ENCODE peak calls at places on chromosome 2, in nine cellular contexts. B is cardiac muscle cell; I is brain microvascular endothelial cell; Q is pancreas; T is bronchial epithelial cell; G is body of pancreas; U is stomach; A is CD4-positive, alpha-beta memory T cell; J is neural progenitor cell. R is an unnamed sample.

GRCh38 chr2:231877533-231878456 is 48.4 kb downstream of the NPPC start:
- DNase-seq in B (peak; percentile 6), I (peak; percentile 65), Q (peak; percentile 44), T (peak; percentile 86), G (peak; percentile 57), U (no peak), A (no peak), J (peak; percentile 32), R (peak; percentile 64)

GRCh38 chr2:11827547-11827946 is 81.1 kb downstream of the LPIN1 start:
- DNase-seq in B (no peak), I (no peak), Q (no peak), T (no peak), G (no peak), U (no peak), A (no peak), J (no peak), R (no peak)

GRCh38 chr2:26687328-26687727 is 5.2 kb upstream of the KCNK3 start:
- DNase-seq in B (no peak), I (no peak), Q (no peak), T (peak; percentile 25), G (peak; percentile 62), U (no peak), A (no peak), J (no peak), R (peak; percentile 44)

GRCh38 chr2:48107326-48107925 is 201.1 kb upstream of the FBXO11 start:
- DNase-seq in B (no peak), I (peak; percentile 70), Q (no peak), T (peak; percentile 84), G (no peak), U (no peak), A (no peak), J (no peak), R (no peak)

GRCh38 chr2:84427235-84428138 is 31.6 kb downstream of the SUCLG1 start:
- DNase-seq in B (no peak), I (no peak), Q (no peak), T (peak; percentile 20), G (no peak), U (no peak), A (no peak), J (no peak), R (no peak)

GRCh38 chr2:12714391-12715221 is 2.1 kb upstream of the TRIB2 start:
- DNase-seq in B (no peak), I (no peak), Q (peak; percentile 52), T (peak; percentile 77), G (no peak), U (no peak), A (no peak), J (no peak), R (no peak)

GRCh38 chr2:200590090-200590489 is 4.3 kb downstream of the AOX1 start:
- DNase-seq in B (no peak), I (no peak), Q (no peak), T (no peak), G (peak; percentile 31), U (no peak), A (no peak), J (no peak), R (no peak)

GRCh38 chr2:132497591-132497990 is 81.0 kb downstream of the GPR39 start:
- DNase-seq in B (no peak), I (no peak), Q (no peak), T (peak; percentile 58), G (no peak), U (no peak), A (no peak), J (no peak), R (no peak)

GRCh38 chr2:130768191-130768855 is 13.0 kb downstream of the AMER3 start:
- DNase-seq in B (no peak), I (no peak), Q (no peak), T (no peak), G (no peak), U (no peak), A (no peak), J (no peak), R (no peak)

GRCh38 chr2:211085056-211085680 is 528.8 kb downstream of the CPS1 start:
- DNase-seq in B (peak; percentile 42), I (peak; percentile 22), Q (no peak), T (peak; percentile 49), G (peak; percentile 12), U (no peak), A (no peak), J (peak; percentile 57), R (no peak)

GRCh38 chr2:222242532-222242931 is 56.3 kb downstream of the PAX3 start:
- DNase-seq in B (no peak), I (no peak), Q (no peak), T (peak; percentile 1), G (no peak), U (no peak), A (no peak), J (no peak), R (no peak)

GRCh38 chr2:222241471-222241870 is 57.3 kb downstream of the PAX3 start:
- DNase-seq in B (no peak), I (no peak), Q (no peak), T (no peak), G (no peak), U (no peak), A (no peak), J (no peak), R (no peak)

GRCh38 chr2:222239945-222240675 is 58.7 kb downstream of the PAX3 start:
- DNase-seq in B (peak; percentile 76), I (no peak), Q (no peak), T (no peak), G (peak; percentile 18), U (no peak), A (no peak), J (peak; percentile 84), R (no peak)

GRCh38 chr2:222240676-222241049 is 58.1 kb downstream of the PAX3 start:
- DNase-seq in B (no peak), I (no peak), Q (no peak), T (no peak), G (no peak), U (no peak), A (no peak), J (peak; percentile 23), R (no peak)

DNA sequence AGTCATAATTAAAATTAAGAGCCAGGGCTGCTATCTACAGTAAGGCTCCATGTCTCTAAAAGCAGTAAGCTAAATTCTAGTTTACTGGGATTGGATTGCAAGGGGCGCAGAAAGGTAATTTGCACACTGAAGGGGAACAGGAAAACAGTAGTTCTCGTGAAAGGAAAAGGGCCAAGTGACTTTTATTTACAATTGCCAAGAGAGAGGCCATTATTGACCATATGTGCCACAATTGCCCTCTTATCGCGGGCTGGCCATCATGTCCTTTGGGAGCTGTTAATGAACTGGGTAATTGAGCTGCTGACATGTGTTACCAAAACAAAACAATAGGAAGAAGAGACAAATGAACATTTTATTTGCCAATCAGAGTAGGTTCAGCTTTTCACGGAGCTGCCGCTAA is 57.7 kb downstream of the PAX3 start:
- DNase-seq in B (no peak), I (no peak), Q (no peak), T (no peak), G (no peak), U (no peak), A (no peak), J (peak; percentile 12), R (no peak)
- H3K27me3 ChIP-seq in B (no peaks in the 10 kb centered on the region), I (no peaks in the 10 kb centered on the region), Q (peaks cover 24% of the 10 kb centered on the region), T (peaks cover 9% of the 10 kb centered on the region), G (no peaks in the 10 kb centered on the region), U (peaks cover 35% of the 10 kb centered on the region), A (peaks cover 13% of the 10 kb centered on the region), J (peaks cover 84% of the 10 kb centered on the region), R (no peaks in the 10 kb centered on the region)

GRCh38 chr2:51505533-51505932 is 473.6 kb upstream of the NRXN1 start:
- DNase-seq in B (no peak), I (no peak), Q (no peak), T (no peak), G (peak; percentile 23), U (no peak), A (no peak), J (peak; percentile 2), R (no peak)
- H3K27me3 ChIP-seq in B (no peaks in the 10 kb centered on the region), I (no peaks in the 10 kb centered on the region), Q (no peaks in the 10 kb centered on the region), T (no peaks in the 10 kb centered on the region), G (no peaks in the 10 kb centered on the region), U (no peaks in the 10 kb centered on the region), A (no peaks in the 10 kb centered on the region), J (no peaks in the 10 kb centered on the region), R (no peaks in the 10 kb centered on the region)

GRCh38 chr2:216363221-216363620 is 9.1 kb downstream of the MARCHF4 start:
- DNase-seq in B (no peak), I (no peak), Q (no peak), T (peak; percentile 80), G (no peak), U (no peak), A (no peak), J (no peak), R (no peak)
- H3K27me3 ChIP-seq in B (peaks cover 4% of the 10 kb centered on the region), I (no peaks in the 10 kb centered on the region), Q (peaks cover 3% of the 10 kb centered on the region), T (no peaks in the 10 kb centered on the region), G (no peaks in the 10 kb centered on the region), U (no peaks in the 10 kb centered on the region), A (peaks cover under 1% of the 10 kb centered on the region), J (peaks cover 4% of the 10 kb centered on the region), R (no peaks in the 10 kb centered on the region)

DNA sequence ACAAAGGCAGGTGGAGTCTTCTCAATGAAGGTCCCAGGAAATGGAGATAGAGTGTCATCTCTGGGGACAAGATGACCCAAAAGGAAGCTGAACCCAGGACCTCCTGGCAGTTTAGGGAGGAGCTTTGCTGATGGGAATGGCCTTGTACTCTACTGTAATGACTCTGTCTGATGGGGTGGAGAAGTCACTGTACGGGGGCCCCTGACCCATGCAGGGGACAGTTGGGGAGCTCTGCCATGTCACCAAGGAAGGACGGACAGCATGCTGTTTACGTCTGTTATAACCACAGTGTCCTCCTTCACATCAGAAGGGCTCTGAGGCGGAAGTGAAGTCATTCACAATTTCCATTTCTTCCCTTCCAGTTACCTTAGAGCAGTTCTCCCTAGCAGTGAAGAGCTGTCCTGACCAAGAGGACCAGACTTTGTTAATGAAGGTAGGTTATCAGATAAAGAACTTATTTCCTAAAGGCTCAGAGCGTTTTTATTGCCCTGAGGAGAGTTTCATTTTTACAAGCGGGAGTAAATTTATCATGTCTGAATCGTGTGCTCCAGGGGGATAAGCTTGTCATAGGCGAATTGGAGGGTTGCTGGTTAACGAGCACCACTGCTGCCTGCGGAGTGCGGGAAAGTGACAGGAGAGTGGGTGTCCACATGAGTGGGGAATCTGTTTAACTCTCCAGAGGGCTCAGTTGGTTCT is 71.7 kb upstream of the BCL2L11 start:
- DNase-seq in B (no peak), I (no peak), Q (no peak), T (no peak), G (no peak), U (no peak), A (no peak), J (no peak), R (no peak)
- H3K27me3 ChIP-seq in B (no peaks in the 10 kb centered on the region), I (peaks cover 10% of the 10 kb centered on the region), Q (no peaks in the 10 kb centered on the region), T (peaks cover 4% of the 10 kb centered on the region), G (no peaks in the 10 kb centered on the region), U (no peaks in the 10 kb centered on the region), A (no peaks in the 10 kb centered on the region), J (no peaks in the 10 kb centered on the region), R (no peaks in the 10 kb centered on the region)